ENCODE peak calls at places on chromosomes 4 and X, in seven cellular contexts. D, L, I, V, N, Q and X are unnamed samples.

GRCh38 chr4:138834029-138834428 is 181.6 kb upstream of the NOCT start:
- DNase-seq in D (no peak), L (no peak), I (no peak), V (no peak), N (peak), Q (no peak), X (no peak)

GRCh38 chr4:61614256-61614655 is 414.1 kb downstream of the ADGRL3 start:
- DNase-seq in D (peak), L (no peak), I (no peak), V (no peak), N (peak), Q (no peak), X (no peak)

GRCh38 chrX:65697915-65698796 is 30.7 kb downstream of the MSN start:
- DNase-seq in D (no peak), L (no peak), I (peak), V (no peak), N (peak), Q (no peak), X (peak)

GRCh38 chr4:11367371-11367770 is 61.3 kb downstream of the HS3ST1 start:
- DNase-seq in D (peak), L (no peak), I (no peak), V (peak), N (peak), Q (no peak), X (peak)

GRCh38 chr4:88616275-88616996 is 24.2 kb downstream of the HERC3 start:
- DNase-seq in D (peak), L (no peak), I (no peak), V (no peak), N (peak), Q (peak), X (no peak)

GRCh38 chr4:176566769-176567168 is 226.0 kb downstream of the VEGFC start:
- DNase-seq in D (no peak), L (no peak), I (no peak), V (no peak), N (no peak), Q (no peak), X (no peak)

GRCh38 chr4:176953021-176953420 is 160.3 kb upstream of the VEGFC start:
- DNase-seq in D (no peak), L (no peak), I (no peak), V (no peak), N (no peak), Q (no peak), X (no peak)

GRCh38 chrX:28997716-28998115 is 410.5 kb downstream of the IL1RAPL1 start:
- DNase-seq in D (peak), L (no peak), I (no peak), V (no peak), N (peak), Q (no peak), X (no peak)

GRCh38 chr4:25441519-25442117 is 64.6 kb downstream of the ANAPC4 start:
- DNase-seq in D (peak), L (peak), I (peak), V (peak), N (peak), Q (peak), X (peak)

GRCh38 chrX:81377329-81377728 is 175.4 kb downstream of the SH3BGRL start:
- DNase-seq in D (peak), L (no peak), I (no peak), V (peak), N (peak), Q (peak), X (peak)

GRCh38 chrX:40097101-40097491 is 662 bp downstream of the BCOR start:
- DNase-seq in D (no peak), L (no peak), I (no peak), V (no peak), N (peak), Q (no peak), X (no peak)

GRCh38 chrX:3514996-3515395 is 168.5 kb upstream of the MXRA5 start:
- DNase-seq in D (peak), L (no peak), I (no peak), V (no peak), N (no peak), Q (no peak), X (no peak)

GRCh38 chrX:87805829-87806490 is 288.4 kb downstream of the KLHL4 start:
- DNase-seq in D (no peak), L (no peak), I (no peak), V (no peak), N (peak), Q (peak), X (peak)

GRCh38 chr4:100839712-100840111 is 321.9 kb upstream of the EMCN start:
- DNase-seq in D (no peak), L (no peak), I (no peak), V (no peak), N (no peak), Q (no peak), X (no peak)

GRCh38 chr4:236028-236427 is 69.2 kb downstream of the ZNF732 start:
- DNase-seq in D (no peak), L (no peak), I (no peak), V (no peak), N (no peak), Q (no peak), X (no peak)

GRCh38 chr4:41517121-41517520 is 20.8 kb upstream of the LIMCH1 start:
- DNase-seq in D (no peak), L (no peak), I (no peak), V (no peak), N (no peak), Q (peak), X (no peak)

GRCh38 chr4:37770016-37770415 is 56.5 kb upstream of the PGM2 start:
- DNase-seq in D (peak), L (no peak), I (no peak), V (no peak), N (no peak), Q (no peak), X (no peak)

GRCh38 chr4:21678711-21679110 is 269.9 kb downstream of the KCNIP4 start:
- DNase-seq in D (no peak), L (no peak), I (no peak), V (no peak), N (no peak), Q (no peak), X (no peak)

GRCh38 chrX:16589211-16589610 is 60.7 kb upstream of the S100G start:
- DNase-seq in D (peak), L (no peak), I (no peak), V (no peak), N (no peak), Q (no peak), X (no peak)

GRCh38 chr4:8821151-8821950 is 50.3 kb downstream of the HMX1 start:
- DNase-seq in D (no peak), L (peak), I (no peak), V (no peak), N (no peak), Q (no peak), X (no peak)

GRCh38 chr4:152917533-152918395 is 18.4 kb upstream of the FHDC1 start:
- DNase-seq in D (no peak), L (no peak), I (no peak), V (no peak), N (no peak), Q (no peak), X (no peak)

GRCh38 chrX:21778236-21778635 is 20.3 kb upstream of the SMPX start:
- DNase-seq in D (no peak), L (no peak), I (no peak), V (no peak), N (no peak), Q (peak), X (peak)

GRCh38 chr4:44446801-44447562 is 1.6 kb downstream of the KCTD8 start:
- DNase-seq in D (no peak), L (peak), I (peak), V (peak), N (no peak), Q (no peak), X (peak)

GRCh38 chr4:122873752-122874151 is 47.1 kb downstream of the FGF2 start:
- DNase-seq in D (peak), L (no peak), I (no peak), V (no peak), N (peak), Q (no peak), X (no peak)

GRCh38 chr4:123671633-123672404 is 275.2 kb downstream of the SPRY1 start:
- DNase-seq in D (no peak), L (no peak), I (no peak), V (no peak), N (no peak), Q (no peak), X (no peak)

GRCh38 chr4:40482985-40483647 is 146.5 kb downstream of the RBM47 start:
- DNase-seq in D (no peak), L (no peak), I (peak), V (no peak), N (no peak), Q (no peak), X (peak)

GRCh38 chr4:116796022-116796421 is 289.4 kb downstream of the TRAM1L1 start:
- DNase-seq in D (no peak), L (no peak), I (peak), V (no peak), N (no peak), Q (no peak), X (peak)

GRCh38 chrX:110846071-110846470 is 50.5 kb upstream of the CHRDL1 start:
- DNase-seq in D (no peak), L (no peak), I (no peak), V (no peak), N (no peak), Q (no peak), X (no peak)

GRCh38 chr4:55758570-55758969 is 61.0 kb upstream of the EXOC1L start:
- DNase-seq in D (no peak), L (no peak), I (no peak), V (no peak), N (peak), Q (no peak), X (no peak)

GRCh38 chr4:53456178-53456577 is 78.7 kb downstream of the FIP1L1 start:
- DNase-seq in D (no peak), L (no peak), I (no peak), V (no peak), N (no peak), Q (no peak), X (no peak)

GRCh38 chr4:113869743-113870375 is 108.3 kb upstream of the CAMK2D start:
- DNase-seq in D (peak), L (no peak), I (no peak), V (no peak), N (peak), Q (no peak), X (no peak)

DNA sequence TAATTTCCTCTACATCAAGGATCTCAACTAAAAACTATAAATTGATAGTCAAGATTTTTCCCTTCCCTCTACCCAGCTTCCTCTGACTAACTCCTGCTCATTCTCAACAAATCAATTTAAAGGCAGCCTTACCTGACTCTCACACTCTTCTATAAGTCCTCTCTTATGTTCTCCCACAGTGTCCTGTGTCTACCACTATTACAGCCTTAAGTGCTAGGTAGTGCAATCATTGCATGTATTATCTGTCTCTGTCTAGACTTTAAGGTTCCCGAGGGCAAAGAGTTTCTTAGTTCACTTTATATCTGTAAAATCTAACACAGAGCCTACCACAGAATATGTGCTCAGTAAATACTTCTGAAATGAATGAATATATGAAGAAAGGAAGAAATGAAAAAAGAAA is 123.7 kb downstream of the BTC start:
- DNase-seq in D (no peak), L (no peak), I (no peak), V (no peak), N (no peak), Q (peak), X (no peak)
- H2BK5ac ChIP-seq in D (peak), L (no peak), I (no peak), V (no peak), N (no peak), Q (no peak), X (no peak)

DNA sequence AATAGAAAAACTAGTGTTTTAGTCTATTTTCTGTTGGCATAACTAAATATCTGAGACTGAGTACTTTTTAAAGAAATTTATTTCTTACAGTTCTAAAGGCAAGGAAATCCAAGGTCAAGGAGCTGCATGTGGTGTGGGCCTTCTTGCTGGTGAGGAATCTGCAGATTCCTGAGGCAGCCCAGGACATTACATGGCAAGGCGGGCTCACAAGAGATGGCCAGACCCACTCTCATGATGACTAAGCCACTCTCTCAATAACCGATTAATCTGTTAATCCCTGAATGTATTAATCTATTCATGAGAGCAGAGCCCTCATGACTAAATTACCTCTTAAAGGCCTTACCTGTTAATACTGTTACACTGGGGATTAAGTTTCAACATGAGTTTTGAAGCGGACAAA is 340.8 kb downstream of the GRXCR1 start:
- DNase-seq in D (no peak), L (no peak), I (no peak), V (no peak), N (no peak), Q (no peak), X (peak)
- H3K18ac ChIP-seq in D (no peak), L (no peak), I (no peak), V (no peak), N (no peak), Q (no peak), X (no peak)

GRCh38 chr4:185713272-185713671 is 98.7 kb downstream of the SORBS2 start:
- DNase-seq in D (no peak), L (no peak), I (no peak), V (no peak), N (no peak), Q (no peak), X (peak)

GRCh38 chr4:185712350-185713024 is 99.5 kb downstream of the SORBS2 start:
- DNase-seq in D (no peak), L (no peak), I (no peak), V (no peak), N (no peak), Q (no peak), X (no peak)

GRCh38 chr4:185710487-185710995 is 101.5 kb downstream of the SORBS2 start:
- DNase-seq in D (no peak), L (no peak), I (no peak), V (no peak), N (no peak), Q (no peak), X (no peak)

GRCh38 chr4:185709802-185710486 is 102.0 kb downstream of the SORBS2 start:
- DNase-seq in D (no peak), L (no peak), I (no peak), V (no peak), N (no peak), Q (no peak), X (no peak)

DNA sequence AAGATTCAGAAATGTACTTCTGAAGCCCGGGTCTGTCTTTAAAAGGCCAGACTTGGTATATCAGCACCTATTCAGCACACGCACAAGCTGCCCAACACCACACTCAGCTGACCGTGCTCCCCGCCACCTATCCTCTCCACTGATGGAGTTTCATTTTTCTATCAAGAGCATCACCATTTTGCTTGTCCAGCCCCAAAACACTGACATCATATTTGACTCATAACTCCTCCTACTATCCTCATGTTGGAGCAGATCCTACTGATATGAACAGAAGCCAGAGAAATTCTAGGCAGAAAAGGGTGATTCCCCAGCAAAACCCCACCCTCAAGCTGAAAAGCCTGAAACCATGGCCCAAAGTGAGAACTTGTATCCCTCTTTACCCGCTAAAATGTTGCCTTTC is 100.2 kb downstream of the SORBS2 start:
- DNase-seq in D (peak), L (no peak), I (no peak), V (no peak), N (peak), Q (no peak), X (no peak)
- H2BK5ac ChIP-seq in D (no peak), L (no peak), I (no peak), V (no peak), N (no peak), Q (no peak), X (no peak)

DNA sequence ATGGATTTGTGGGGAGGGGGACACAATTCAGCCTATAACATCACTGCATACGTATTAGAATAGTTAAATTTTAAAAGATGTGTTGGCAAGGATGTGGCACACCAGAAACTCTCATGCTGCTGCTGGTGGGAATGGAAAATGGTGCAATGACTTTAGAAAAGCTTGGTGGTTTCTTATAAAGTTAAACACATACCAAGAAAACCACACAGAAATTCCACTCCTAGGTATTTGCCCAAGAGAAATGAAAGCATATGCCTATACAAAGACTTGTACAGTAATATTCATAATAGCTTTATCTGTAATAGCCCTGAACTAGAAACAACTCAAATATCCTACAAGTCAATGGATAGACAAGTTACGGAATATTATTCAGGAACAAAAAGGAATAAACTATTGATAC is 71.3 kb upstream of the PDHA1 start:
- DNase-seq in D (peak), L (no peak), I (no peak), V (no peak), N (peak), Q (no peak), X (no peak)
- H3K18ac ChIP-seq in D (no peak), L (no peak), I (no peak), V (no peak), N (no peak), Q (no peak), X (no peak)

GRCh38 chrX:9433596-9433995 is 31.3 kb upstream of the TBL1X start:
- DNase-seq in D (no peak), L (no peak), I (no peak), V (no peak), N (no peak), Q (no peak), X (no peak)

GRCh38 chrX:9429767-9430166 is 35.1 kb upstream of the TBL1X start:
- DNase-seq in D (no peak), L (no peak), I (no peak), V (no peak), N (no peak), Q (peak), X (no peak)

GRCh38 chrX:9431281-9431680 is 33.6 kb upstream of the TBL1X start:
- DNase-seq in D (no peak), L (no peak), I (no peak), V (no peak), N (no peak), Q (peak), X (no peak)

GRCh38 chrX:9434151-9434550 is 30.7 kb upstream of the TBL1X start:
- DNase-seq in D (no peak), L (no peak), I (no peak), V (no peak), N (no peak), Q (no peak), X (no peak)

GRCh38 chrX:9430346-9430745 is 34.5 kb upstream of the TBL1X start:
- DNase-seq in D (no peak), L (no peak), I (no peak), V (no peak), N (no peak), Q (no peak), X (no peak)
- H2BK5ac ChIP-seq in D (no peak), L (no peak), I (no peak), V (no peak), N (no peak), Q (no peak), X (no peak)